ENCODE peak calls at places on chromosomes 11 and 22, in eight cellular contexts. One of them, this sample, is unnamed.
A peak's percentile ranks its signal among the peaks of the same experiment; 100 is the strongest.

GRCh38 chr22:27581688-27582087 is 219.9 kb downstream of the MN1 start:
- DNase-seq in OCI-LY7: no peak
- DNase-seq in NCI-H2171: no peak
- DNase-seq in sciatic nerve: peak; percentile 91
- DNase-seq in NCI-H510A treated with DMSO at 0.1 percent for 48 hours: no peak
- DNase-seq in fibroblast of the aortic adventitia: peak; percentile 84
- DNase-seq in AG09319: peak; percentile 61
- DNase-seq in iris pigment epithelial cell: no peak
- DNase-seq in this sample: no peak

GRCh38 chr11:59573216-59573615 is 42.4 kb downstream of the OSBP start:
- DNase-seq in AG09319: peak; percentile 67
- DNase-seq in NCI-H2171: no peak
- DNase-seq in OCI-LY7: no peak
- DNase-seq in fibroblast of the aortic adventitia: peak; percentile 88
- DNase-seq in iris pigment epithelial cell: peak; percentile 95
- DNase-seq in sciatic nerve: no peak
- DNase-seq in NCI-H510A treated with DMSO at 0.1 percent for 48 hours: no peak
- DNase-seq in this sample: no peak

GRCh38 chr22:27997538-27997937 is 78.5 kb upstream of the PITPNB start:
- DNase-seq in NCI-H2171: no peak
- DNase-seq in fibroblast of the aortic adventitia: peak; percentile 28
- DNase-seq in iris pigment epithelial cell: no peak
- DNase-seq in OCI-LY7: peak; percentile 24
- DNase-seq in AG09319: no peak
- DNase-seq in sciatic nerve: no peak
- DNase-seq in NCI-H510A treated with DMSO at 0.1 percent for 48 hours: no peak
- DNase-seq in this sample: no peak

GRCh38 chr11:32562839-32563599 is 20.6 kb upstream of the EIF3M start:
- DNase-seq in OCI-LY7: no peak
- DNase-seq in fibroblast of the aortic adventitia: peak; percentile 68
- DNase-seq in NCI-H2171: no peak
- DNase-seq in NCI-H510A treated with DMSO at 0.1 percent for 48 hours: no peak
- DNase-seq in sciatic nerve: no peak
- DNase-seq in AG09319: no peak
- DNase-seq in iris pigment epithelial cell: peak; percentile 9
- DNase-seq in this sample: no peak

GRCh38 chr22:47014946-47015345 is 252.5 kb downstream of the TBC1D22A start:
- DNase-seq in iris pigment epithelial cell: no peak
- DNase-seq in OCI-LY7: no peak
- DNase-seq in AG09319: no peak
- DNase-seq in NCI-H2171: no peak
- DNase-seq in NCI-H510A treated with DMSO at 0.1 percent for 48 hours: no peak
- DNase-seq in sciatic nerve: no peak
- DNase-seq in fibroblast of the aortic adventitia: no peak
- DNase-seq in this sample: no peak

GRCh38 chr11:17703951-17704350 is 15.4 kb upstream of the MYOD1 start:
- DNase-seq in iris pigment epithelial cell: peak; percentile 53
- DNase-seq in AG09319: no peak
- DNase-seq in NCI-H2171: no peak
- DNase-seq in sciatic nerve: no peak
- DNase-seq in fibroblast of the aortic adventitia: peak; percentile 10
- DNase-seq in NCI-H510A treated with DMSO at 0.1 percent for 48 hours: no peak
- DNase-seq in OCI-LY7: peak; percentile 45
- DNase-seq in this sample: peak; percentile 85

GRCh38 chr11:105918039-105918438 is 104.0 kb downstream of the MSANTD4 start:
- DNase-seq in NCI-H2171: no peak
- DNase-seq in AG09319: no peak
- DNase-seq in iris pigment epithelial cell: no peak
- DNase-seq in NCI-H510A treated with DMSO at 0.1 percent for 48 hours: no peak
- DNase-seq in sciatic nerve: no peak
- DNase-seq in fibroblast of the aortic adventitia: no peak
- DNase-seq in OCI-LY7: no peak
- DNase-seq in this sample: no peak

GRCh38 chr22:46373838-46374662 is 38.5 kb downstream of the TRMU start:
- DNase-seq in NCI-H510A treated with DMSO at 0.1 percent for 48 hours: no peak
- DNase-seq in AG09319: no peak
- DNase-seq in fibroblast of the aortic adventitia: no peak
- DNase-seq in NCI-H2171: peak; percentile 14
- DNase-seq in sciatic nerve: no peak
- DNase-seq in iris pigment epithelial cell: no peak
- DNase-seq in OCI-LY7: no peak
- DNase-seq in this sample: no peak

GRCh38 chr22:30637701-30638114 is 2.1 kb downstream of the SLC35E4 start:
- DNase-seq in AG09319: no peak
- DNase-seq in NCI-H510A treated with DMSO at 0.1 percent for 48 hours: no peak
- DNase-seq in NCI-H2171: no peak
- DNase-seq in iris pigment epithelial cell: no peak
- DNase-seq in fibroblast of the aortic adventitia: peak; percentile 16
- DNase-seq in OCI-LY7: no peak
- DNase-seq in sciatic nerve: no peak
- DNase-seq in this sample: no peak

GRCh38 chr22:47391169-47392053 is 629.0 kb downstream of the TBC1D22A start:
- DNase-seq in NCI-H2171: no peak
- DNase-seq in fibroblast of the aortic adventitia: no peak
- DNase-seq in AG09319: no peak
- DNase-seq in NCI-H510A treated with DMSO at 0.1 percent for 48 hours: no peak
- DNase-seq in iris pigment epithelial cell: no peak
- DNase-seq in sciatic nerve: no peak
- DNase-seq in OCI-LY7: no peak
- DNase-seq in this sample: no peak

GRCh38 chr22:46093796-46094195 is 56.5 kb upstream of the PPARA start:
- DNase-seq in sciatic nerve: no peak
- DNase-seq in NCI-H2171: no peak
- DNase-seq in fibroblast of the aortic adventitia: peak; percentile 14
- DNase-seq in NCI-H510A treated with DMSO at 0.1 percent for 48 hours: no peak
- DNase-seq in iris pigment epithelial cell: no peak
- DNase-seq in AG09319: no peak
- DNase-seq in OCI-LY7: no peak
- DNase-seq in this sample: no peak

GRCh38 chr11:117871784-117872183 is 4.7 kb downstream of the FXYD6 start:
- DNase-seq in OCI-LY7: no peak
- DNase-seq in fibroblast of the aortic adventitia: no peak
- DNase-seq in sciatic nerve: no peak
- DNase-seq in NCI-H2171: no peak
- DNase-seq in AG09319: no peak
- DNase-seq in iris pigment epithelial cell: no peak
- DNase-seq in NCI-H510A treated with DMSO at 0.1 percent for 48 hours: no peak
- DNase-seq in this sample: no peak

GRCh38 chr11:65498977-65499712 is at the start of gene MALAT1:
- DNase-seq in iris pigment epithelial cell: peak; percentile 94
- DNase-seq in fibroblast of the aortic adventitia: peak; percentile 98
- DNase-seq in NCI-H2171: peak; percentile 92
- DNase-seq in OCI-LY7: peak; percentile 97
- DNase-seq in NCI-H510A treated with DMSO at 0.1 percent for 48 hours: peak; percentile 94
- DNase-seq in sciatic nerve: peak; percentile 98
- DNase-seq in AG09319: peak; percentile 96
- DNase-seq in this sample: peak; percentile 97

GRCh38 chr22:47195156-47195675 is 432.8 kb downstream of the TBC1D22A start:
- DNase-seq in OCI-LY7: no peak
- DNase-seq in sciatic nerve: no peak
- DNase-seq in iris pigment epithelial cell: no peak
- DNase-seq in NCI-H510A treated with DMSO at 0.1 percent for 48 hours: no peak
- DNase-seq in fibroblast of the aortic adventitia: no peak
- DNase-seq in NCI-H2171: no peak
- DNase-seq in AG09319: no peak
- DNase-seq in this sample: no peak

GRCh38 chr11:27233654-27234042 is 129.4 kb downstream of the CCDC34 start:
- DNase-seq in NCI-H510A treated with DMSO at 0.1 percent for 48 hours: no peak
- DNase-seq in sciatic nerve: no peak
- DNase-seq in AG09319: no peak
- DNase-seq in fibroblast of the aortic adventitia: no peak
- DNase-seq in OCI-LY7: no peak
- DNase-seq in iris pigment epithelial cell: no peak
- DNase-seq in NCI-H2171: no peak
- DNase-seq in this sample: no peak

GRCh38 chr11:19232910-19233503 is 7.7 kb downstream of the E2F8 start:
- DNase-seq in sciatic nerve: no peak
- DNase-seq in OCI-LY7: no peak
- DNase-seq in NCI-H2171: no peak
- DNase-seq in AG09319: peak; percentile 29
- DNase-seq in fibroblast of the aortic adventitia: peak; percentile 95
- DNase-seq in NCI-H510A treated with DMSO at 0.1 percent for 48 hours: no peak
- DNase-seq in iris pigment epithelial cell: peak; percentile 82
- DNase-seq in this sample: no peak

GRCh38 chr11:102599642-102600261 is 25.4 kb downstream of the MMP20 start:
- DNase-seq in OCI-LY7: no peak
- DNase-seq in fibroblast of the aortic adventitia: peak; percentile 92
- DNase-seq in NCI-H510A treated with DMSO at 0.1 percent for 48 hours: no peak
- DNase-seq in iris pigment epithelial cell: peak; percentile 96
- DNase-seq in NCI-H2171: no peak
- DNase-seq in AG09319: peak; percentile 37
- DNase-seq in sciatic nerve: no peak
- DNase-seq in this sample: no peak

GRCh38 chr11:113684558-113684957 is 21.6 kb downstream of the TMPRSS5 start:
- DNase-seq in iris pigment epithelial cell: no peak
- DNase-seq in OCI-LY7: no peak
- DNase-seq in NCI-H2171: no peak
- DNase-seq in fibroblast of the aortic adventitia: peak; percentile 18
- DNase-seq in NCI-H510A treated with DMSO at 0.1 percent for 48 hours: no peak
- DNase-seq in AG09319: no peak
- DNase-seq in sciatic nerve: no peak
- DNase-seq in this sample: no peak

GRCh38 chr11:79088967-79089366 is 351.9 kb downstream of the TENM4 start:
- DNase-seq in NCI-H510A treated with DMSO at 0.1 percent for 48 hours: no peak
- DNase-seq in OCI-LY7: no peak
- DNase-seq in iris pigment epithelial cell: no peak
- DNase-seq in AG09319: no peak
- DNase-seq in NCI-H2171: no peak
- DNase-seq in fibroblast of the aortic adventitia: no peak
- DNase-seq in sciatic nerve: no peak
- DNase-seq in this sample: no peak

GRCh38 chr11:132898021-132898420 is 634.3 kb downstream of the OPCML start:
- DNase-seq in iris pigment epithelial cell: peak; percentile 33
- DNase-seq in AG09319: no peak
- DNase-seq in sciatic nerve: no peak
- DNase-seq in OCI-LY7: no peak
- DNase-seq in NCI-H510A treated with DMSO at 0.1 percent for 48 hours: no peak
- DNase-seq in fibroblast of the aortic adventitia: no peak
- DNase-seq in NCI-H2171: no peak
- DNase-seq in this sample: no peak

GRCh38 chr11:47791774-47792173 is 24.6 kb upstream of the FNBP4 start:
- DNase-seq in fibroblast of the aortic adventitia: peak; percentile 26
- DNase-seq in NCI-H510A treated with DMSO at 0.1 percent for 48 hours: no peak
- DNase-seq in iris pigment epithelial cell: peak; percentile 34
- DNase-seq in NCI-H2171: no peak
- DNase-seq in sciatic nerve: no peak
- DNase-seq in AG09319: no peak
- DNase-seq in OCI-LY7: no peak
- DNase-seq in this sample: no peak

GRCh38 chr11:70360211-70360610 is 38.1 kb upstream of the CTTN start:
- DNase-seq in iris pigment epithelial cell: no peak
- DNase-seq in AG09319: no peak
- DNase-seq in NCI-H2171: peak; percentile 75
- DNase-seq in fibroblast of the aortic adventitia: no peak
- DNase-seq in NCI-H510A treated with DMSO at 0.1 percent for 48 hours: no peak
- DNase-seq in OCI-LY7: no peak
- DNase-seq in sciatic nerve: no peak
- DNase-seq in this sample: no peak

GRCh38 chr11:7787239-7787638 is 9.5 kb downstream of the OR5P2 start:
- DNase-seq in NCI-H510A treated with DMSO at 0.1 percent for 48 hours: no peak
- DNase-seq in OCI-LY7: no peak
- DNase-seq in NCI-H2171: no peak
- DNase-seq in fibroblast of the aortic adventitia: no peak
- DNase-seq in AG09319: no peak
- DNase-seq in iris pigment epithelial cell: no peak
- DNase-seq in sciatic nerve: no peak
- DNase-seq in this sample: no peak

GRCh38 chr11:110793556-110793955 is 81.3 kb upstream of the ARHGAP20 start:
- DNase-seq in sciatic nerve: no peak
- DNase-seq in iris pigment epithelial cell: no peak
- DNase-seq in OCI-LY7: no peak
- DNase-seq in fibroblast of the aortic adventitia: no peak
- DNase-seq in AG09319: no peak
- DNase-seq in NCI-H510A treated with DMSO at 0.1 percent for 48 hours: no peak
- DNase-seq in NCI-H2171: no peak
- DNase-seq in this sample: no peak

GRCh38 chr11:81644239-81644840 is 1089.3 kb downstream of the FAM181B start:
- DNase-seq in OCI-LY7: peak; percentile 74
- DNase-seq in NCI-H2171: no peak
- DNase-seq in NCI-H510A treated with DMSO at 0.1 percent for 48 hours: peak; percentile 82
- DNase-seq in fibroblast of the aortic adventitia: peak; percentile 47
- DNase-seq in sciatic nerve: no peak
- DNase-seq in iris pigment epithelial cell: peak; percentile 26
- DNase-seq in AG09319: no peak
- DNase-seq in this sample: peak; percentile 89

GRCh38 chr11:60918941-60919275 is 5.0 kb downstream of the TMEM109 start:
- DNase-seq in AG09319: no peak
- DNase-seq in NCI-H2171: no peak
- DNase-seq in OCI-LY7: no peak
- DNase-seq in NCI-H510A treated with DMSO at 0.1 percent for 48 hours: no peak
- DNase-seq in sciatic nerve: no peak
- DNase-seq in fibroblast of the aortic adventitia: peak; percentile 23
- DNase-seq in iris pigment epithelial cell: peak; percentile 60
- DNase-seq in this sample: no peak

GRCh38 chr11:76551400-76551799 is 106.6 kb downstream of the EMSY start:
- DNase-seq in NCI-H2171: no peak
- DNase-seq in sciatic nerve: no peak
- DNase-seq in OCI-LY7: peak; percentile 9
- DNase-seq in iris pigment epithelial cell: no peak
- DNase-seq in AG09319: no peak
- DNase-seq in NCI-H510A treated with DMSO at 0.1 percent for 48 hours: no peak
- DNase-seq in fibroblast of the aortic adventitia: peak; percentile 53
- DNase-seq in this sample: no peak

GRCh38 chr11:63343130-63343529 is 26.5 kb upstream of the SLC22A9 start:
- DNase-seq in AG09319: no peak
- DNase-seq in OCI-LY7: no peak
- DNase-seq in fibroblast of the aortic adventitia: no peak
- DNase-seq in NCI-H510A treated with DMSO at 0.1 percent for 48 hours: no peak
- DNase-seq in NCI-H2171: no peak
- DNase-seq in sciatic nerve: no peak
- DNase-seq in iris pigment epithelial cell: no peak
- DNase-seq in this sample: no peak

GRCh38 chr11:114984611-114985163 is 306.4 kb downstream of the NXPE2 start:
- DNase-seq in fibroblast of the aortic adventitia: no peak
- DNase-seq in AG09319: no peak
- DNase-seq in NCI-H2171: no peak
- DNase-seq in iris pigment epithelial cell: no peak
- DNase-seq in NCI-H510A treated with DMSO at 0.1 percent for 48 hours: no peak
- DNase-seq in sciatic nerve: no peak
- DNase-seq in OCI-LY7: no peak
- DNase-seq in this sample: no peak

GRCh38 chr22:50705851-50706351 is 32.1 kb upstream of the ACR start:
- DNase-seq in NCI-H510A treated with DMSO at 0.1 percent for 48 hours: no peak
- DNase-seq in sciatic nerve: no peak
- DNase-seq in iris pigment epithelial cell: no peak
- DNase-seq in AG09319: no peak
- DNase-seq in OCI-LY7: no peak
- DNase-seq in fibroblast of the aortic adventitia: no peak
- DNase-seq in NCI-H2171: no peak
- DNase-seq in this sample: no peak

GRCh38 chr11:2551131-2551530 is 106.3 kb downstream of the KCNQ1 start:
- DNase-seq in OCI-LY7: no peak
- DNase-seq in NCI-H510A treated with DMSO at 0.1 percent for 48 hours: no peak
- DNase-seq in fibroblast of the aortic adventitia: no peak
- DNase-seq in NCI-H2171: no peak
- DNase-seq in sciatic nerve: peak; percentile 25
- DNase-seq in iris pigment epithelial cell: no peak
- DNase-seq in AG09319: no peak
- DNase-seq in this sample: no peak

GRCh38 chr11:128625316-128625715 is 38.0 kb upstream of the ETS1 start:
- DNase-seq in iris pigment epithelial cell: no peak
- DNase-seq in OCI-LY7: peak; percentile 41
- DNase-seq in fibroblast of the aortic adventitia: no peak
- DNase-seq in sciatic nerve: no peak
- DNase-seq in NCI-H510A treated with DMSO at 0.1 percent for 48 hours: no peak
- DNase-seq in NCI-H2171: no peak
- DNase-seq in AG09319: no peak
- DNase-seq in this sample: peak; percentile 58

GRCh38 chr11:114366331-114367243 is 33.7 kb downstream of the C11orf71 start:
- DNase-seq in fibroblast of the aortic adventitia: peak; percentile 81
- DNase-seq in OCI-LY7: no peak
- DNase-seq in NCI-H2171: no peak
- DNase-seq in NCI-H510A treated with DMSO at 0.1 percent for 48 hours: no peak
- DNase-seq in sciatic nerve: no peak
- DNase-seq in iris pigment epithelial cell: peak; percentile 89
- DNase-seq in AG09319: no peak
- DNase-seq in this sample: no peak

GRCh38 chr11:9210922-9211320 is 54.2 kb downstream of the DENND5A start:
- DNase-seq in NCI-H2171: no peak
- DNase-seq in OCI-LY7: no peak
- DNase-seq in fibroblast of the aortic adventitia: peak; percentile 55
- DNase-seq in iris pigment epithelial cell: peak; percentile 53
- DNase-seq in sciatic nerve: no peak
- DNase-seq in NCI-H510A treated with DMSO at 0.1 percent for 48 hours: no peak
- DNase-seq in AG09319: no peak
- DNase-seq in this sample: no peak